ENCODE peak calls at places on chromosomes 12 and 14, in six cellular contexts. One of them, this sample, is unnamed.

GRCh38 chr14:44291516-44291915 is 215.6 kb downstream of the FSCB start:
- DNase-seq in AG04449: no peak
- DNase-seq in EH: no peak
- DNase-seq in sciatic nerve: no peak
- DNase-seq in astrocyte: no peak
- DNase-seq in NCI-H748 treated with DMSO at 0.1 percent for 48 hours: no peak
- DNase-seq in this sample: no peak

GRCh38 chr12:127485528-127485927 is 781.4 kb upstream of the TMEM132C start:
- DNase-seq in EH: peak
- DNase-seq in AG04449: peak
- DNase-seq in sciatic nerve: no peak
- DNase-seq in astrocyte: peak
- DNase-seq in NCI-H748 treated with DMSO at 0.1 percent for 48 hours: no peak
- DNase-seq in this sample: no peak

GRCh38 chr12:112908548-112908947 is 1.8 kb downstream of the OAS1 start:
- DNase-seq in sciatic nerve: no peak
- DNase-seq in astrocyte: no peak
- DNase-seq in NCI-H748 treated with DMSO at 0.1 percent for 48 hours: no peak
- DNase-seq in AG04449: no peak
- DNase-seq in EH: no peak
- DNase-seq in this sample: no peak

GRCh38 chr12:108826807-108827721 is 30.3 kb downstream of the SSH1 start:
- DNase-seq in NCI-H748 treated with DMSO at 0.1 percent for 48 hours: no peak
- DNase-seq in EH: peak
- DNase-seq in astrocyte: no peak
- DNase-seq in sciatic nerve: no peak
- DNase-seq in AG04449: no peak
- DNase-seq in this sample: peak

GRCh38 chr12:25436206-25436912 is 116.7 kb downstream of the LMNTD1 start:
- DNase-seq in AG04449: no peak
- DNase-seq in sciatic nerve: no peak
- DNase-seq in NCI-H748 treated with DMSO at 0.1 percent for 48 hours: peak
- DNase-seq in EH: peak
- DNase-seq in astrocyte: peak
- DNase-seq in this sample: peak

GRCh38 chr14:55084648-55085441 is 33.4 kb downstream of the MAPK1IP1L start:
- DNase-seq in astrocyte: no peak
- DNase-seq in sciatic nerve: no peak
- DNase-seq in AG04449: no peak
- DNase-seq in NCI-H748 treated with DMSO at 0.1 percent for 48 hours: peak
- DNase-seq in EH: no peak
- DNase-seq in this sample: no peak

GRCh38 chr12:19095869-19096480 is 33.6 kb upstream of the PLEKHA5 start:
- DNase-seq in NCI-H748 treated with DMSO at 0.1 percent for 48 hours: no peak
- DNase-seq in EH: no peak
- DNase-seq in sciatic nerve: no peak
- DNase-seq in AG04449: no peak
- DNase-seq in astrocyte: peak
- DNase-seq in this sample: peak

GRCh38 chr12:117334855-117335587 is 26.4 kb downstream of the NOS1 start:
- DNase-seq in astrocyte: no peak
- DNase-seq in NCI-H748 treated with DMSO at 0.1 percent for 48 hours: no peak
- DNase-seq in EH: peak
- DNase-seq in sciatic nerve: no peak
- DNase-seq in AG04449: no peak
- DNase-seq in this sample: no peak

GRCh38 chr14:103074699-103075341 is 9.2 kb upstream of the LBHD2 start:
- DNase-seq in astrocyte: no peak
- DNase-seq in sciatic nerve: peak
- DNase-seq in NCI-H748 treated with DMSO at 0.1 percent for 48 hours: peak
- DNase-seq in AG04449: no peak
- DNase-seq in EH: no peak
- DNase-seq in this sample: peak

GRCh38 chr12:19158909-19159308 is 29.4 kb downstream of the PLEKHA5 start:
- DNase-seq in NCI-H748 treated with DMSO at 0.1 percent for 48 hours: no peak
- DNase-seq in EH: peak
- DNase-seq in astrocyte: peak
- DNase-seq in sciatic nerve: no peak
- DNase-seq in AG04449: peak
- DNase-seq in this sample: no peak

This sample was measured in cardiac muscle cell.